ENCODE peak calls at places on chromosomes 3 and 15, in five cellular contexts. L is kidney epithelial cell, E is A549, Q is brain microvascular endothelial cell, Z is PC-9. O is an unnamed sample.

GRCh38 chr15:22780267-22780666 is 6.2 kb upstream of the NIPA1 start:
- DNase-seq in L (no peak), Z (no peak), E (no peak), Q (no peak), O (no peak)

GRCh38 chr3:133362539-133362938 is 37.3 kb upstream of the BFSP2 start:
- DNase-seq in Q (no peak), Z (no peak), L (no peak), E (no peak), O (no peak)

GRCh38 chr3:118272976-118273375 is 761.7 kb downstream of the IGSF11 start:
- DNase-seq in L (no peak), Z (no peak), Q (no peak), E (no peak), O (no peak)

GRCh38 chr15:57427367-57427821 is 51.1 kb downstream of the CGNL1 start:
- DNase-seq in Z (no peak), L (no peak), E (peak; percentile 71), Q (peak; percentile 42), O (no peak)

GRCh38 chr3:4709336-4709735 is 216.2 kb downstream of the ITPR1 start:
- DNase-seq in L (no peak), E (no peak), Q (no peak), Z (no peak), O (no peak)

GRCh38 chr3:62600033-62600432 is 226.7 kb upstream of the FEZF2 start:
- DNase-seq in E (no peak), L (no peak), Z (no peak), Q (no peak), O (no peak)

GRCh38 chr3:161274691-161275298 is 53.7 kb downstream of the NMD3 start:
- DNase-seq in Z (peak; percentile 43), L (no peak), E (no peak), Q (peak; percentile 65), O (peak; percentile 47)

GRCh38 chr3:194257916-194258668 is 93.0 kb downstream of the CPN2 start:
- DNase-seq in L (no peak), Q (no peak), E (no peak), Z (no peak), O (no peak)

GRCh38 chr15:89632563-89633430 is 22.5 kb downstream of the KIF7 start:
- DNase-seq in E (no peak), L (no peak), Z (no peak), Q (no peak), O (peak; percentile 84)

GRCh38 chr3:32203854-32204253 is 34.6 kb upstream of the CMTM8 start:
- DNase-seq in E (no peak), Q (peak; percentile 37), L (no peak), Z (no peak), O (no peak)

GRCh38 chr15:99651023-99651807 is 82.0 kb downstream of the LYSMD4 start:
- DNase-seq in Z (no peak), E (no peak), L (peak; percentile 19), Q (peak; percentile 52), O (no peak)

GRCh38 chr3:191166366-191166765 is 32.7 kb upstream of the OSTN start:
- DNase-seq in Q (no peak), Z (no peak), E (no peak), L (no peak), O (no peak)

GRCh38 chr15:38696120-38696727 is 131.6 kb upstream of the RASGRP1 start:
- DNase-seq in Z (no peak), L (no peak), Q (peak; percentile 47), E (no peak), O (no peak)

GRCh38 chr15:41207687-41208448 is 22.7 kb downstream of the EXD1 start:
- DNase-seq in E (no peak), Q (peak; percentile 15), L (peak; percentile 48), Z (peak; percentile 35), O (no peak)

GRCh38 chr3:136783708-136784191 is 31.6 kb upstream of the STAG1 start:
- DNase-seq in Z (no peak), Q (no peak), L (no peak), E (no peak), O (peak; percentile 79)

GRCh38 chr3:33751320-33751719 is 33.3 kb upstream of the CLASP2 start:
- DNase-seq in Q (no peak), L (no peak), Z (no peak), E (no peak), O (no peak)

GRCh38 chr3:45065373-45065720 is 39.2 kb downstream of the CLEC3B start:
- DNase-seq in Q (no peak), E (no peak), Z (no peak), L (no peak), O (no peak)

GRCh38 chr3:42851228-42851834 is 24.3 kb downstream of the CYP8B1 start:
- DNase-seq in Q (no peak), Z (no peak), E (no peak), L (no peak), O (no peak)

GRCh38 chr3:71616571-71617021 is 33.1 kb upstream of the FOXP1 start:
- DNase-seq in Z (no peak), E (no peak), L (no peak), Q (no peak), O (no peak)

GRCh38 chr3:31092748-31093607 is 198.5 kb upstream of the GADL1 start:
- DNase-seq in E (no peak), Q (peak; percentile 45), L (no peak), Z (peak; percentile 7), O (no peak)

GRCh38 chr3:101124125-101124524 is 130.9 kb upstream of the ABI3BP start:
- DNase-seq in E (no peak), Q (no peak), L (no peak), Z (no peak), O (no peak)

GRCh38 chr3:142348460-142348859 is 99.4 kb downstream of the XRN1 start:
- DNase-seq in E (no peak), L (no peak), Z (no peak), Q (no peak), O (no peak)

GRCh38 chr3:172627057-172627809 is 83.6 kb downstream of the NCEH1 start:
- DNase-seq in E (no peak), L (no peak), Q (no peak), Z (no peak), O (no peak)

GRCh38 chr15:78319588-78319987 is 20.2 kb upstream of the SKIC8 start:
- DNase-seq in L (no peak), Q (no peak), Z (no peak), E (no peak), O (no peak)

GRCh38 chr15:35874260-35874905 is 328.4 kb upstream of the DPH6 start:
- DNase-seq in L (peak; percentile 84), Z (peak; percentile 14), E (peak; percentile 22), Q (peak; percentile 86), O (no peak)

GRCh38 chr15:64911317-64912186 is at the start of gene ANKDD1A:
- DNase-seq in Z (peak; percentile 79), E (peak; percentile 94), L (no peak), Q (no peak), O (no peak)
- H3K4me3 ChIP-seq in Z (peak within 1 kb of the TSS; percentile 63), E (peak within 1 kb of the TSS; percentile 46), L (peak within 1 kb of the TSS; percentile 50), Q (peak within 1 kb of the TSS; percentile 65), O (peak within 1 kb of the TSS; percentile 55)

GRCh38 chr3:10319804-10320203 is 1.1 kb downstream of the SEC13 start:
- DNase-seq in E (no peak), L (no peak), Z (no peak), Q (no peak), O (no peak)

GRCh38 chr3:10320320-10320677 is 613 bp downstream of the SEC13 start:
- DNase-seq in E (no peak), Q (no peak), L (no peak), Z (no peak), O (no peak)

GRCh38 chr3:10321630-10322354 is 880 bp upstream of the SEC13 start:
- DNase-seq in L (no peak), Q (no peak), E (no peak), Z (no peak), O (no peak)

GRCh38 chr3:10319251-10319650 is 1.7 kb downstream of the SEC13 start:
- DNase-seq in E (no peak), Z (no peak), Q (no peak), L (no peak), O (no peak)

DNA sequence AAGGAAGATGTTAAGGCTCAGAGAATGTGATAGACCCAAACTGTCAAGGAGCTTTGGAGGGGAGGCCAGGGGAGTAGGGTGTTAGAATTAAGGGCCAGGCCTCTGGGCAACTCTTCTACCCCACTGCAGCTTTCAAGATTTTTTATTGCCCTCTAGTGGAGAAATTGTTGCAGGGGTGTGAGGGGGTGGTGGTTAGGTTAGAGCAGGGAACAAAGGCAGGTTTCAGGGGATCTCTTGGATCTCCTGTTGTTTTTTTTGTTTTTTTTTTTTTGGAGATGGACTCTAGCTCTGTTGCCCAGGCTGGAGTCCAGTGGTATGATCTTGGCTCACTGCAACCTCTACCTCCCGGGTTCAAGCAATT is 1.4 kb upstream of the SEC13 start:
- DNase-seq in E (peak; percentile 41), L (no peak), Q (no peak), Z (peak; percentile 14), O (no peak)
- TF ChIP-seq CTCF in E (no peak), L (peak; percentile 32), Q (peak; percentile 48), Z (peak; percentile 59), O (peak; percentile 32)

DNA sequence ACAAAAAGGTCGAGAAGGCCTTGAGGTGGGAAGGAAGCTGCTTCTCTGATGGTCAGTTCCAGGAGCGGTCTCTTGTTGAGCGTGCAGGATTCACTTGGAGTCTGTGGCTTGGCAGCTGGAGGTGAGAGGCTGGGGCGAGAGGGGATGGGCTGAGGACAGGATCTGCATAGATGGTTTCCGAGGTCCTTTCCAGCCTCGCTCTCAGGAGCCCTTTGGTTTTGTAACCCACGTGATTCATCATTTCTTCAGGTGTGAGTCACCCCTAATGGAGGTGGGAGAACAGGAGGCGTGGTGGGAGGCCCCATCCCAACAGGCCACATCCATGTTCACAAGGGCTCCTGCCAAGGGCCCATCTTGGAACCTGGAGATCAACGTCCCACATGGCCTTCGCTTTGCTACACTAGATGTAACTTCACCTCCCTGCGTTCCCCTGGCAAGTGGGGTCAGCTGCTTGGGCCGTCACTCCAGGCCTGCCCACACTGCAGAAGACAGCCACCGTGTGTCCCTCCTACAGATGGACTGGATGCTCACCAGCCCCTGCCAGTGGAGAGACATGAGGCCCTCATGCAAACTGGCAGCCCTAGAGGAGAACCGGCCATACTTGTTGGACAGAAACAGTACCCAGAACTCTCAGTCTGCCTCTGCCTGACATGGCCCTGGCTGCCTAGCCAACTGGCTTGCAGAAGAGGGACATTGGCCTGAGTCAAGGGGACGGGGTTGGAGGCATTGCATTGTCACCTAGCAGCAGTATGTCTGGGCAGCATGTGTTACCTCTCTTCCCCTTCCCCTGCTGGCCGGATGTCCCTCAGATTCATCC is 1.6 kb upstream of the PCSK6 start:
- DNase-seq in L (no peak), E (no peak), Z (no peak), Q (no peak), O (no peak)
- H3K4me3 ChIP-seq in L (no peak overlapping the region), E (no peak overlapping the region), Z (no peak overlapping the region), Q (no peak overlapping the region), O (no peak overlapping the region)

DNA sequence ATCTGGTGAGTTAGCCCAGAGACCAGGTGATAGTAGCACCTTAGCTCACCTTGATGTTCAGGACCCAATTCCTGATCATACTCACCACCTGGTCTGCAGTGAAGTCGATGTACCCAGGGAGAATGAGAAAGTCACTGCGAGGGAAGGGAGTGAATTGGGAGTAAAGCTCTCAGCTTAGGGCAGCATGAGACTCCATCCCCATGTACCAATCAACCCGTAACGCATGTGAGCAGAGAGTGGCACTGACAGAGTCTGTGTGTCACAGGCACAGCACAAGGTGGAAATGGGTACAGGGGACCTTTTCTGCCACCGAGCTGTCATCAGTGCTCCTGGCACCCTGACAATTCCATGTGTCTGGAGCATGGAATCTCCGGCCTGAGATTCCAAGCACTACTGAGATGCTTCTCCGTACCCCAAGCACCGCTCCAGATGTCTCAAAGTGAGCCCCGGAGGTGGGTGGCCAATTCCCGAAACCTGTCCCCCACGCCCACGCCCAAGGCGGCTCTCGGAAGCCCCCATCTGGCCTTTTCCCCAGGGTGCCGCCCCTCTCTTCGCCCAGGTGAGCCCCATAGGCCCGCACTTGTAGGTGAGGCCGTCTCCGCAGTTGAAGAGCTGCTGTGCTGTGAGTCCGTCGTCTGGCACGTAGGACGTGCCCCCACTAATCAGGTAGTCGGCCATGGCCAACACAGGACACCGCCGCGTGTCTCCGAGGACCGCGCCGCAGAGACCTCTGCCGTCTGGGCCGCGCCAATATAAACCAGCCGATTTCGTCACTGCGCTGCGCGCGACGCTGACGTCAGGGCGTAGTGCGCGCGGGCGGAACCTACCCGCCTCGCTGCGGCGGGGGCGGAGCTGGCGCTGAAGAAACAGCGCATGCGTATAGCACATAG is at the start of gene IMPDH2:
- DNase-seq in Z (peak; percentile 89), Q (peak; percentile 79), L (peak; percentile 56), E (peak; percentile 47), O (no peak)
- TF ChIP-seq CTCF in Z (no peak), Q (peak; percentile 2), L (no peak), E (no peak), O (no peak)